ENCODE peak calls at places on chromosomes 6 and 20, in seven cellular contexts. One of them, this sample, is unnamed.

GRCh38 chr6:168864541-168865495 is 388.8 kb downstream of the THBS2 start:
- DNase-seq in fibroblast of the conjunctiva: no peak
- DNase-seq in HCT116: no peak
- DNase-seq in uterus: no peak
- DNase-seq in T-helper 2 cell: no peak
- DNase-seq in stimulated activated CD4-positive, alpha-beta T cell treated with anti-CD3 and anti-CD28 coated beads, Interleukin-4, amount 100 ng/mL, for 1 hour: no peak
- DNase-seq in GM23338: no peak
- DNase-seq in this sample: no peak

GRCh38 chr6:31979238-31979898 is 2.5 kb upstream of the C4A start:
- DNase-seq in fibroblast of the conjunctiva: no peak
- DNase-seq in HCT116: no peak
- DNase-seq in uterus: no peak
- DNase-seq in T-helper 2 cell: no peak
- DNase-seq in stimulated activated CD4-positive, alpha-beta T cell treated with anti-CD3 and anti-CD28 coated beads, Interleukin-4, amount 100 ng/mL, for 1 hour: no peak
- DNase-seq in GM23338: no peak
- DNase-seq in this sample: no peak

GRCh38 chr20:14477125-14477524 is 139.7 kb upstream of the FLRT3 start:
- DNase-seq in fibroblast of the conjunctiva: peak; percentile 40
- DNase-seq in HCT116: no peak
- DNase-seq in uterus: no peak
- DNase-seq in T-helper 2 cell: no peak
- DNase-seq in stimulated activated CD4-positive, alpha-beta T cell treated with anti-CD3 and anti-CD28 coated beads, Interleukin-4, amount 100 ng/mL, for 1 hour: no peak
- DNase-seq in GM23338: no peak
- DNase-seq in this sample: no peak

GRCh38 chr20:25216199-25216945 is 20.9 kb downstream of the ENTPD6 start:
- DNase-seq in fibroblast of the conjunctiva: no peak
- DNase-seq in HCT116: no peak
- DNase-seq in uterus: peak; percentile 9
- DNase-seq in T-helper 2 cell: no peak
- DNase-seq in stimulated activated CD4-positive, alpha-beta T cell treated with anti-CD3 and anti-CD28 coated beads, Interleukin-4, amount 100 ng/mL, for 1 hour: no peak
- DNase-seq in GM23338: no peak
- DNase-seq in this sample: no peak

GRCh38 chr6:150185697-150186096 is 42.9 kb downstream of the PPP1R14C start:
- DNase-seq in fibroblast of the conjunctiva: no peak
- DNase-seq in HCT116: no peak
- DNase-seq in uterus: no peak
- DNase-seq in T-helper 2 cell: no peak
- DNase-seq in stimulated activated CD4-positive, alpha-beta T cell treated with anti-CD3 and anti-CD28 coated beads, Interleukin-4, amount 100 ng/mL, for 1 hour: no peak
- DNase-seq in GM23338: no peak
- DNase-seq in this sample: no peak

GRCh38 chr6:3456395-3456767 is 469 bp downstream of the SLC22A23 start:
- DNase-seq in fibroblast of the conjunctiva: no peak
- DNase-seq in HCT116: no peak
- DNase-seq in uterus: no peak
- DNase-seq in T-helper 2 cell: no peak
- DNase-seq in stimulated activated CD4-positive, alpha-beta T cell treated with anti-CD3 and anti-CD28 coated beads, Interleukin-4, amount 100 ng/mL, for 1 hour: peak; percentile 10
- DNase-seq in GM23338: no peak
- DNase-seq in this sample: no peak

GRCh38 chr20:56778765-56779195 is 149.7 kb downstream of the TFAP2C start:
- DNase-seq in fibroblast of the conjunctiva: peak; percentile 26
- DNase-seq in HCT116: no peak
- DNase-seq in uterus: no peak
- DNase-seq in T-helper 2 cell: no peak
- DNase-seq in stimulated activated CD4-positive, alpha-beta T cell treated with anti-CD3 and anti-CD28 coated beads, Interleukin-4, amount 100 ng/mL, for 1 hour: no peak
- DNase-seq in GM23338: peak; percentile 29
- DNase-seq in this sample: no peak

GRCh38 chr20:61528591-61528990 is 276.5 kb downstream of the CDH4 start:
- DNase-seq in fibroblast of the conjunctiva: no peak
- DNase-seq in HCT116: no peak
- DNase-seq in uterus: no peak
- DNase-seq in T-helper 2 cell: no peak
- DNase-seq in stimulated activated CD4-positive, alpha-beta T cell treated with anti-CD3 and anti-CD28 coated beads, Interleukin-4, amount 100 ng/mL, for 1 hour: no peak
- DNase-seq in GM23338: no peak
- DNase-seq in this sample: no peak

GRCh38 chr6:56835612-56836011 is 119.3 kb upstream of the BEND6 start:
- DNase-seq in fibroblast of the conjunctiva: no peak
- DNase-seq in HCT116: no peak
- DNase-seq in uterus: no peak
- DNase-seq in T-helper 2 cell: no peak
- DNase-seq in stimulated activated CD4-positive, alpha-beta T cell treated with anti-CD3 and anti-CD28 coated beads, Interleukin-4, amount 100 ng/mL, for 1 hour: no peak
- DNase-seq in GM23338: no peak
- DNase-seq in this sample: no peak

GRCh38 chr6:86682297-86682696 is 255.0 kb upstream of the HTR1E start:
- DNase-seq in fibroblast of the conjunctiva: no peak
- DNase-seq in HCT116: no peak
- DNase-seq in uterus: no peak
- DNase-seq in T-helper 2 cell: no peak
- DNase-seq in stimulated activated CD4-positive, alpha-beta T cell treated with anti-CD3 and anti-CD28 coated beads, Interleukin-4, amount 100 ng/mL, for 1 hour: no peak
- DNase-seq in GM23338: no peak
- DNase-seq in this sample: no peak

GRCh38 chr6:170088349-170088951 is 202.4 kb downstream of the DLL1 start:
- DNase-seq in fibroblast of the conjunctiva: no peak
- DNase-seq in HCT116: no peak
- DNase-seq in uterus: peak; percentile 7
- DNase-seq in T-helper 2 cell: no peak
- DNase-seq in stimulated activated CD4-positive, alpha-beta T cell treated with anti-CD3 and anti-CD28 coated beads, Interleukin-4, amount 100 ng/mL, for 1 hour: peak; percentile 11
- DNase-seq in GM23338: no peak
- DNase-seq in this sample: no peak

GRCh38 chr20:16028923-16029322 is 544.3 kb downstream of the KIF16B start:
- DNase-seq in fibroblast of the conjunctiva: no peak
- DNase-seq in HCT116: no peak
- DNase-seq in uterus: no peak
- DNase-seq in T-helper 2 cell: no peak
- DNase-seq in stimulated activated CD4-positive, alpha-beta T cell treated with anti-CD3 and anti-CD28 coated beads, Interleukin-4, amount 100 ng/mL, for 1 hour: no peak
- DNase-seq in GM23338: no peak
- DNase-seq in this sample: no peak

GRCh38 chr6:6105472-6106036 is 98.8 kb upstream of the NRN1 start:
- DNase-seq in fibroblast of the conjunctiva: no peak
- DNase-seq in HCT116: peak; percentile 2
- DNase-seq in uterus: no peak
- DNase-seq in T-helper 2 cell: no peak
- DNase-seq in stimulated activated CD4-positive, alpha-beta T cell treated with anti-CD3 and anti-CD28 coated beads, Interleukin-4, amount 100 ng/mL, for 1 hour: no peak
- DNase-seq in GM23338: peak; percentile 71
- DNase-seq in this sample: no peak

GRCh38 chr6:39841923-39842322 is 49.7 kb downstream of the DAAM2 start:
- DNase-seq in fibroblast of the conjunctiva: no peak
- DNase-seq in HCT116: no peak
- DNase-seq in uterus: no peak
- DNase-seq in T-helper 2 cell: no peak
- DNase-seq in stimulated activated CD4-positive, alpha-beta T cell treated with anti-CD3 and anti-CD28 coated beads, Interleukin-4, amount 100 ng/mL, for 1 hour: no peak
- DNase-seq in GM23338: no peak
- DNase-seq in this sample: no peak

GRCh38 chr6:15755555-15755954 is 92.7 kb upstream of the DTNBP1 start:
- DNase-seq in fibroblast of the conjunctiva: peak; percentile 26
- DNase-seq in HCT116: no peak
- DNase-seq in uterus: no peak
- DNase-seq in T-helper 2 cell: no peak
- DNase-seq in stimulated activated CD4-positive, alpha-beta T cell treated with anti-CD3 and anti-CD28 coated beads, Interleukin-4, amount 100 ng/mL, for 1 hour: no peak
- DNase-seq in GM23338: no peak
- DNase-seq in this sample: no peak

GRCh38 chr6:154266560-154267134 is 90.0 kb downstream of the IPCEF1 start:
- DNase-seq in fibroblast of the conjunctiva: no peak
- DNase-seq in HCT116: no peak
- DNase-seq in uterus: no peak
- DNase-seq in T-helper 2 cell: no peak
- DNase-seq in stimulated activated CD4-positive, alpha-beta T cell treated with anti-CD3 and anti-CD28 coated beads, Interleukin-4, amount 100 ng/mL, for 1 hour: no peak
- DNase-seq in GM23338: no peak
- DNase-seq in this sample: no peak

GRCh38 chr20:32585519-32586127 is 490 bp upstream of the NOL4L start:
- DNase-seq in fibroblast of the conjunctiva: no peak
- DNase-seq in HCT116: no peak
- DNase-seq in uterus: no peak
- DNase-seq in T-helper 2 cell: no peak
- DNase-seq in stimulated activated CD4-positive, alpha-beta T cell treated with anti-CD3 and anti-CD28 coated beads, Interleukin-4, amount 100 ng/mL, for 1 hour: no peak
- DNase-seq in GM23338: peak; percentile 80
- DNase-seq in this sample: no peak

GRCh38 chr6:155201461-155202226 is 62.2 kb upstream of the CLDN20 start:
- DNase-seq in fibroblast of the conjunctiva: peak; percentile 29
- DNase-seq in HCT116: peak; percentile 28
- DNase-seq in uterus: no peak
- DNase-seq in T-helper 2 cell: no peak
- DNase-seq in stimulated activated CD4-positive, alpha-beta T cell treated with anti-CD3 and anti-CD28 coated beads, Interleukin-4, amount 100 ng/mL, for 1 hour: no peak
- DNase-seq in GM23338: no peak
- DNase-seq in this sample: no peak

GRCh38 chr20:53162251-53162835 is 190.2 kb downstream of the TSHZ2 start:
- DNase-seq in fibroblast of the conjunctiva: peak; percentile 60
- DNase-seq in HCT116: peak; percentile 42
- DNase-seq in uterus: peak; percentile 48
- DNase-seq in T-helper 2 cell: no peak
- DNase-seq in stimulated activated CD4-positive, alpha-beta T cell treated with anti-CD3 and anti-CD28 coated beads, Interleukin-4, amount 100 ng/mL, for 1 hour: no peak
- DNase-seq in GM23338: peak; percentile 87
- DNase-seq in this sample: no peak

GRCh38 chr20:24825591-24825990 is 123.5 kb upstream of the CST7 start:
- DNase-seq in fibroblast of the conjunctiva: no peak
- DNase-seq in HCT116: no peak
- DNase-seq in uterus: no peak
- DNase-seq in T-helper 2 cell: no peak
- DNase-seq in stimulated activated CD4-positive, alpha-beta T cell treated with anti-CD3 and anti-CD28 coated beads, Interleukin-4, amount 100 ng/mL, for 1 hour: no peak
- DNase-seq in GM23338: no peak
- DNase-seq in this sample: no peak

GRCh38 chr6:40906759-40907158 is 132.3 kb downstream of the UNC5CL start:
- DNase-seq in fibroblast of the conjunctiva: no peak
- DNase-seq in HCT116: no peak
- DNase-seq in uterus: no peak
- DNase-seq in T-helper 2 cell: no peak
- DNase-seq in stimulated activated CD4-positive, alpha-beta T cell treated with anti-CD3 and anti-CD28 coated beads, Interleukin-4, amount 100 ng/mL, for 1 hour: no peak
- DNase-seq in GM23338: no peak
- DNase-seq in this sample: no peak

GRCh38 chr20:19937651-19938420 is 79.3 kb upstream of the NAA20 start:
- DNase-seq in fibroblast of the conjunctiva: no peak
- DNase-seq in HCT116: no peak
- DNase-seq in uterus: no peak
- DNase-seq in T-helper 2 cell: no peak
- DNase-seq in stimulated activated CD4-positive, alpha-beta T cell treated with anti-CD3 and anti-CD28 coated beads, Interleukin-4, amount 100 ng/mL, for 1 hour: no peak
- DNase-seq in GM23338: no peak
- DNase-seq in this sample: no peak

GRCh38 chr20:37564388-37565133 is 36.9 kb upstream of the BLCAP start:
- DNase-seq in fibroblast of the conjunctiva: no peak
- DNase-seq in HCT116: no peak
- DNase-seq in uterus: no peak
- DNase-seq in T-helper 2 cell: peak; percentile 18
- DNase-seq in stimulated activated CD4-positive, alpha-beta T cell treated with anti-CD3 and anti-CD28 coated beads, Interleukin-4, amount 100 ng/mL, for 1 hour: peak; percentile 50
- DNase-seq in GM23338: peak; percentile 83
- DNase-seq in this sample: peak; percentile 71

GRCh38 chr20:61789329-61789728 is 276.4 kb downstream of the TAF4 start:
- DNase-seq in fibroblast of the conjunctiva: no peak
- DNase-seq in HCT116: no peak
- DNase-seq in uterus: no peak
- DNase-seq in T-helper 2 cell: no peak
- DNase-seq in stimulated activated CD4-positive, alpha-beta T cell treated with anti-CD3 and anti-CD28 coated beads, Interleukin-4, amount 100 ng/mL, for 1 hour: no peak
- DNase-seq in GM23338: no peak
- DNase-seq in this sample: no peak

GRCh38 chr20:5072756-5073153 is 47.0 kb downstream of the PCNA start:
- DNase-seq in fibroblast of the conjunctiva: no peak
- DNase-seq in HCT116: no peak
- DNase-seq in uterus: no peak
- DNase-seq in T-helper 2 cell: no peak
- DNase-seq in stimulated activated CD4-positive, alpha-beta T cell treated with anti-CD3 and anti-CD28 coated beads, Interleukin-4, amount 100 ng/mL, for 1 hour: no peak
- DNase-seq in GM23338: no peak
- DNase-seq in this sample: no peak

GRCh38 chr6:14313220-14313619 is 195.6 kb downstream of the CD83 start:
- DNase-seq in fibroblast of the conjunctiva: no peak
- DNase-seq in HCT116: no peak
- DNase-seq in uterus: no peak
- DNase-seq in T-helper 2 cell: no peak
- DNase-seq in stimulated activated CD4-positive, alpha-beta T cell treated with anti-CD3 and anti-CD28 coated beads, Interleukin-4, amount 100 ng/mL, for 1 hour: no peak
- DNase-seq in GM23338: no peak
- DNase-seq in this sample: no peak

GRCh38 chr6:170093658-170094596 is 197.0 kb downstream of the DLL1 start:
- DNase-seq in fibroblast of the conjunctiva: no peak
- DNase-seq in HCT116: no peak
- DNase-seq in uterus: no peak
- DNase-seq in T-helper 2 cell: no peak
- DNase-seq in stimulated activated CD4-positive, alpha-beta T cell treated with anti-CD3 and anti-CD28 coated beads, Interleukin-4, amount 100 ng/mL, for 1 hour: no peak
- DNase-seq in GM23338: no peak
- DNase-seq in this sample: no peak

GRCh38 chr6:9225441-9225871 is 790.1 kb upstream of the SLC35B3 start:
- DNase-seq in fibroblast of the conjunctiva: no peak
- DNase-seq in HCT116: no peak
- DNase-seq in uterus: no peak
- DNase-seq in T-helper 2 cell: no peak
- DNase-seq in stimulated activated CD4-positive, alpha-beta T cell treated with anti-CD3 and anti-CD28 coated beads, Interleukin-4, amount 100 ng/mL, for 1 hour: no peak
- DNase-seq in GM23338: no peak
- DNase-seq in this sample: no peak

GRCh38 chr6:57195457-57195856 is 23.3 kb downstream of the BAG2 start:
- DNase-seq in fibroblast of the conjunctiva: no peak
- DNase-seq in HCT116: no peak
- DNase-seq in uterus: no peak
- DNase-seq in T-helper 2 cell: no peak
- DNase-seq in stimulated activated CD4-positive, alpha-beta T cell treated with anti-CD3 and anti-CD28 coated beads, Interleukin-4, amount 100 ng/mL, for 1 hour: no peak
- DNase-seq in GM23338: no peak
- DNase-seq in this sample: no peak

GRCh38 chr6:71080793-71081192 is 123.9 kb upstream of the B3GAT2 start:
- DNase-seq in fibroblast of the conjunctiva: peak; percentile 5
- DNase-seq in HCT116: no peak
- DNase-seq in uterus: no peak
- DNase-seq in T-helper 2 cell: no peak
- DNase-seq in stimulated activated CD4-positive, alpha-beta T cell treated with anti-CD3 and anti-CD28 coated beads, Interleukin-4, amount 100 ng/mL, for 1 hour: no peak
- DNase-seq in GM23338: no peak
- DNase-seq in this sample: no peak

GRCh38 chr6:40674170-40674569 is 87.0 kb upstream of the LRFN2 start:
- DNase-seq in fibroblast of the conjunctiva: no peak
- DNase-seq in HCT116: no peak
- DNase-seq in uterus: no peak
- DNase-seq in T-helper 2 cell: no peak
- DNase-seq in stimulated activated CD4-positive, alpha-beta T cell treated with anti-CD3 and anti-CD28 coated beads, Interleukin-4, amount 100 ng/mL, for 1 hour: no peak
- DNase-seq in GM23338: no peak
- DNase-seq in this sample: no peak

GRCh38 chr6:31354248-31354647 is 2.7 kb downstream of the HLA-B start:
- DNase-seq in fibroblast of the conjunctiva: no peak
- DNase-seq in HCT116: no peak
- DNase-seq in uterus: no peak
- DNase-seq in T-helper 2 cell: no peak
- DNase-seq in stimulated activated CD4-positive, alpha-beta T cell treated with anti-CD3 and anti-CD28 coated beads, Interleukin-4, amount 100 ng/mL, for 1 hour: peak; percentile 18
- DNase-seq in GM23338: no peak
- DNase-seq in this sample: no peak

GRCh38 chr20:4555188-4555893 is 166.4 kb upstream of the PRND start:
- DNase-seq in fibroblast of the conjunctiva: no peak
- DNase-seq in HCT116: peak; percentile 37
- DNase-seq in uterus: no peak
- DNase-seq in T-helper 2 cell: no peak
- DNase-seq in stimulated activated CD4-positive, alpha-beta T cell treated with anti-CD3 and anti-CD28 coated beads, Interleukin-4, amount 100 ng/mL, for 1 hour: no peak
- DNase-seq in GM23338: no peak
- DNase-seq in this sample: no peak